ENCODE peak calls at places on chromosomes 2 and 18, in five cellular contexts. E is posterior cingulate gyrus, K is cardiac septum, A is fibroblast of pulmonary artery, D is germinal center. F is an unnamed sample.

GRCh38 chr2:10410716-10411437 is 37.2 kb downstream of the ODC1 start:
- DNase-seq in E (no peak), K (no peak), A (no peak), D (no peak), F (no peak)

GRCh38 chr18:13035249-13035914 is 44.2 kb downstream of the CEP192 start:
- DNase-seq in E (no peak), K (no peak), A (peak), D (no peak), F (no peak)

GRCh38 chr2:201886504-201886903 is 80.2 kb downstream of the CDK15 start:
- DNase-seq in E (no peak), K (no peak), A (no peak), D (no peak), F (no peak)

GRCh38 chr2:181916726-181917377 is 25.3 kb downstream of the ITPRID2 start:
- DNase-seq in E (no peak), K (no peak), A (peak), D (no peak), F (no peak)

GRCh38 chr2:47905454-47906260 is 641 bp downstream of the FBXO11 start:
- DNase-seq in E (peak), K (peak), A (peak), D (peak), F (peak)

GRCh38 chr2:180625006-180625844 is 355.2 kb upstream of the UBE2E3 start:
- DNase-seq in E (no peak), K (no peak), A (peak), D (no peak), F (no peak)

GRCh38 chr18:79772865-79773696 is 24.7 kb upstream of the KCNG2 start:
- DNase-seq in E (peak), K (no peak), A (no peak), D (no peak), F (peak)

GRCh38 chr18:2978626-2979025 is 34.3 kb downstream of the LPIN2 start:
- DNase-seq in E (no peak), K (no peak), A (peak), D (no peak), F (no peak)

GRCh38 chr18:49898421-49898820 is 85.1 kb upstream of the ACAA2 start:
- DNase-seq in E (no peak), K (no peak), A (peak), D (peak), F (no peak)

GRCh38 chr2:128371248-128371630 is 52.6 kb upstream of the HS6ST1 start:
- DNase-seq in E (peak), K (peak), A (no peak), D (no peak), F (peak)

GRCh38 chr2:203909946-203910476 is 26.6 kb upstream of the ICOS start:
- DNase-seq in E (no peak), K (no peak), A (no peak), D (no peak), F (no peak)

GRCh38 chr2:236811062-236811656 is 241.5 kb downstream of the ACKR3 start:
- DNase-seq in E (no peak), K (no peak), A (no peak), D (no peak), F (no peak)

GRCh38 chr2:101420623-101421022 is 33.3 kb upstream of the CREG2 start:
- DNase-seq in E (no peak), K (no peak), A (peak), D (no peak), F (no peak)

GRCh38 chr2:54384301-54385035 is 71.7 kb upstream of the SPTBN1 start:
- DNase-seq in E (peak), K (no peak), A (no peak), D (no peak), F (no peak)

GRCh38 chr2:29223851-29224692 is 108.9 kb downstream of the CLIP4 start:
- DNase-seq in E (no peak), K (peak), A (peak), D (no peak), F (peak)

GRCh38 chr18:77146249-77147080 is 13.9 kb upstream of the MBP start:
- DNase-seq in E (no peak), K (no peak), A (no peak), D (no peak), F (no peak)

GRCh38 chr2:141711627-141712026 is 419.2 kb downstream of the LRP1B start:
- DNase-seq in E (no peak), K (no peak), A (no peak), D (no peak), F (no peak)

GRCh38 chr2:36677995-36678605 is 18.4 kb upstream of the VIT start:
- DNase-seq in E (no peak), K (no peak), A (no peak), D (no peak), F (no peak)

GRCh38 chr18:56559044-56559443 is 79.3 kb downstream of the TXNL1 start:
- DNase-seq in E (no peak), K (no peak), A (no peak), D (no peak), F (no peak)

GRCh38 chr2:23492941-23493340 is 108.0 kb downstream of the KLHL29 start:
- DNase-seq in E (peak), K (no peak), A (no peak), D (no peak), F (no peak)

GRCh38 chr18:67730884-67731283 is 214.4 kb upstream of the DSEL start:
- DNase-seq in E (no peak), K (no peak), A (peak), D (no peak), F (no peak)

GRCh38 chr18:3405713-3406112 is 44.3 kb upstream of the TGIF1 start:
- DNase-seq in E (no peak), K (no peak), A (no peak), D (no peak), F (no peak)

GRCh38 chr18:12278765-12279682 is 24.9 kb downstream of the CIDEA start:
- DNase-seq in E (no peak), K (peak), A (peak), D (no peak), F (peak)

GRCh38 chr18:10751711-10752110 is 225.9 kb downstream of the NAPG start:
- DNase-seq in E (no peak), K (no peak), A (no peak), D (no peak), F (no peak)

GRCh38 chr2:105313877-105314276 is 15.7 kb downstream of the TGFBRAP1 start:
- DNase-seq in E (no peak), K (no peak), A (no peak), D (no peak), F (no peak)

GRCh38 chr2:24878341-24878740 is 41.7 kb downstream of the ADCY3 start:
- DNase-seq in E (no peak), K (no peak), A (no peak), D (no peak), F (no peak)

GRCh38 chr18:48339692-48340091 is 69.5 kb downstream of the ZBTB7C start:
- DNase-seq in E (no peak), K (no peak), A (no peak), D (no peak), F (no peak)

GRCh38 chr2:52113338-52113737 is 1081.4 kb upstream of the NRXN1 start:
- DNase-seq in E (no peak), K (no peak), A (peak), D (no peak), F (no peak)

GRCh38 chr2:86751778-86752177 is 31.7 kb downstream of the RMND5A start:
- DNase-seq in E (no peak), K (no peak), A (no peak), D (no peak), F (no peak)

GRCh38 chr2:67649331-67650071 is 252.4 kb downstream of the ETAA1 start:
- DNase-seq in E (no peak), K (no peak), A (peak), D (no peak), F (peak)

GRCh38 chr2:63055510-63056308 is 5.1 kb downstream of the OTX1 start:
- DNase-seq in E (peak), K (no peak), A (no peak), D (no peak), F (peak)

GRCh38 chr2:7077660-7078278 is 160.6 kb downstream of the RNF144A start:
- DNase-seq in E (no peak), K (no peak), A (peak), D (no peak), F (peak)

GRCh38 chr18:10805587-10806088 is 279.8 kb downstream of the NAPG start:
- DNase-seq in E (no peak), K (no peak), A (no peak), D (no peak), F (no peak)

GRCh38 chr2:185821467-185821866 is 82.9 kb downstream of the FSIP2 start:
- DNase-seq in E (no peak), K (no peak), A (no peak), D (no peak), F (no peak)

GRCh38 chr18:64982414-64983096 is 768.3 kb upstream of the CDH7 start:
- DNase-seq in E (no peak), K (no peak), A (no peak), D (no peak), F (no peak)

GRCh38 chr2:60991644-60992043 is 25.9 kb upstream of the PEX13 start:
- DNase-seq in E (no peak), K (no peak), A (no peak), D (no peak), F (no peak)

F was measured in sigmoid colon.